ENCODE peak calls at places on chromosomes 11 and 22, in eight cellular contexts. N, R, Z, M, I, W, B and E are unnamed samples.

GRCh38 chr11:120178441-120179070 is 32.3 kb upstream of the OAF start:
- DNase-seq in N (no peak), R (no peak), Z (no peak), M (no peak), I (no peak), W (no peak), B (no peak), E (no peak)

GRCh38 chr22:49203091-49203862 is 624.4 kb downstream of the BRD1 start:
- DNase-seq in N (no peak), R (peak), Z (no peak), M (no peak), I (no peak), W (no peak), B (no peak), E (no peak)

GRCh38 chr11:69697489-69697843 is 6.4 kb downstream of the FGF19 start:
- DNase-seq in N (no peak), R (no peak), Z (no peak), M (no peak), I (no peak), W (no peak), B (no peak), E (no peak)

GRCh38 chr22:42229455-42230149 is 40.9 kb downstream of the TCF20 start:
- DNase-seq in N (no peak), R (no peak), Z (peak), M (no peak), I (no peak), W (no peak), B (no peak), E (no peak)

GRCh38 chr11:1351278-1351937 is 38.3 kb upstream of the BRSK2 start:
- DNase-seq in N (peak), R (no peak), Z (no peak), M (no peak), I (no peak), W (no peak), B (peak), E (no peak)

GRCh38 chr11:103830205-103830604 is 206.2 kb upstream of the DDI1 start:
- DNase-seq in N (no peak), R (no peak), Z (no peak), M (no peak), I (no peak), W (no peak), B (no peak), E (no peak)

GRCh38 chr22:38984224-38984623 is 2.1 kb downstream of the APOBEC3B start:
- DNase-seq in N (no peak), R (no peak), Z (no peak), M (no peak), I (no peak), W (no peak), B (no peak), E (no peak)

GRCh38 chr11:24754406-24754805 is 257.6 kb downstream of the LUZP2 start:
- DNase-seq in N (no peak), R (no peak), Z (no peak), M (no peak), I (no peak), W (no peak), B (no peak), E (no peak)

GRCh38 chr11:58444285-58444684 is 2.2 kb upstream of the OR5B12 start:
- DNase-seq in N (no peak), R (no peak), Z (no peak), M (no peak), I (no peak), W (no peak), B (no peak), E (no peak)

GRCh38 chr11:63843042-63843441 is 4.1 kb downstream of the MARK2 start:
- DNase-seq in N (no peak), R (peak), Z (no peak), M (no peak), I (no peak), W (no peak), B (no peak), E (no peak)
- H3K4me3 ChIP-seq in N (no peak), R (no peak), Z (no peak), M (no peak), I (no peak), W (no peak), B (no peak), E (no peak)

DNA sequence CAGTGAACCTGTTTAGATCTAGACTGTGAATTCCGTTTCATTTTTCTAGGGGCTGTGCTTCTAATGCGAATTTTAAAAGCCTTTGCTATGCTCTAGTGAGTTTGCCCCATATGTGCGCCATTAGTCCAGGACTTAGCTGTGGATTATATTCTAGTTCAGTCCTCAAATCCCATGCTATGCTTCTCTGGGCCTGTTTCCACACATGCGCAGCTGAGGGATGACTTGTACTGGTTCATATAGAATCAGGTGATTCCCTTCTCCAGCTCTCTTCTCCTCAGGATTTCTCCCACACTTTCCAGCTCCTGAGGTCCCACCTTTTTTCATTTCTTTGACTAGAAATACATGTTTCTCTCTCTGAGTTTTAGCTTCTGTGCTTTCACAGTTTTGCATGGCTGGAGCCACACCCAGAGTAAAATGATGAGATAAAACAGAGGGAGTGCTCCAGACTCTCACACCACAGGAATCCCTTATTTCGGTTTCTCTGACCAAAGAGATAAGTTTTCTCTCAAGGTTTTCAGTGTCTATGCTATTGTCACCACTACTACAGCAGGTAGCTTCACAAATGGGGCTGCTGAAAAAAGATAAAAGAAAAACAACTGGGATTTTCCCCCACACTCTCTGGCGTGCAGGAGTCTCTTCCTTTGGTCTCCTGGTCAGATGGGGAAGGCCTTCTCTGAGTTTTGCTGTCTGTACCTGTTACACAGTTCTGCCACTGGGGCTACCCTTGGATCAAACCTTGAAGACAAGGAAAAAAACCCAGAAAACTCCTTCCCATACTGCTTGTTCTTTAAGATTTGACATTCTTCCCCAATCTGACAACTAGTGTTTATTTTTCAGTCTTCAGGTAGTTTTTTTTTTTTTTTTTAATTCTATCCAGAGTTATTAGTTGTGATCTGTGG is 96.2 kb upstream of the TEAD1 start:
- DNase-seq in N (no peak), R (no peak), Z (no peak), M (no peak), I (no peak), W (no peak), B (no peak), E (no peak)
- TF ChIP-seq CTCF in N (no peak), R (no peak), Z (peak), M (no peak), I (peak), W (no peak), B (peak), E (no peak)

DNA sequence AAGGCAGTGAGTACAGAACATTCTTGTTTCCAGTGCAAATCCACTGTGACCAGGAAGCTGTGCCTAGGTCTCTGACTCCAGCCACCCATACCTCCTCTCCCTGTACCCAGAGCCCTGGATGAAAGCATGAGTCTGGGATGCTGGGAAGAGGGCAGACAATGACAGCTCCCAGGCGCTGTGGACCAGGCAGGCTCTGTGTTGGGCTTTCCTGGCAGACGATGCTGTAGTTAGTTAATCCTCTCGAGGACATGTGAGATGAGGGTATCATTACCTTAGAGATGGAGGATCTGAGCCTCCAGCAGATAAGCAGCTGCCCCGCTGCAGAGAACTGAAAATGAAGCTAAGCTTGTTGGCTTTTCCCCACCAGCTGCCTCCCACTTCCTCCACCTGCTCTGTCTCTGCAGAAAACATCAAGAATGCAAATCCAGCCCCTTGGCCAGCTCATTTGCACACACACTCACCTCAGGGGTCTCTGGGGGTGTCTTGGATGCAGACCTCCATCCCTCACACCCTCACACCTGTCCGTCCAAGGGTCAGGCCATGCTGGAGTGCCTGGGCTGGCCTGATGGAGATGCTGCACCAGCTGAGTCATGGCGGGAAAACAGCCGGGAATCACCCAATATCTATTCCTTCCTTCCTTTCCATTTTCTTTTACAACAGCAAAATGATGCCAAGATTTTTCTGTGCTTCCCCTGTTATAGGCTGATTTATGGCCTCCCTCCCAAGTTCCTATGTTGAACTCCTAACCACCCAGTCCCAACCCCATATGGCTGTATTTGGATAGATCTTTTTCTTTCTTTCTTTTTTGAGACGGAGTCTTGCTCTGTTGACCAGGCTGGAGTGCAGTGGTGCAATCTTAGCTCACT is 94.9 kb upstream of the SEPTIN5 start:
- DNase-seq in N (no peak), R (no peak), Z (no peak), M (no peak), I (no peak), W (no peak), B (no peak), E (peak)
- H3K4me3 ChIP-seq in N (no peak), R (no peak), Z (no peak), M (no peak), I (no peak), W (no peak), B (no peak), E (no peak)

DNA sequence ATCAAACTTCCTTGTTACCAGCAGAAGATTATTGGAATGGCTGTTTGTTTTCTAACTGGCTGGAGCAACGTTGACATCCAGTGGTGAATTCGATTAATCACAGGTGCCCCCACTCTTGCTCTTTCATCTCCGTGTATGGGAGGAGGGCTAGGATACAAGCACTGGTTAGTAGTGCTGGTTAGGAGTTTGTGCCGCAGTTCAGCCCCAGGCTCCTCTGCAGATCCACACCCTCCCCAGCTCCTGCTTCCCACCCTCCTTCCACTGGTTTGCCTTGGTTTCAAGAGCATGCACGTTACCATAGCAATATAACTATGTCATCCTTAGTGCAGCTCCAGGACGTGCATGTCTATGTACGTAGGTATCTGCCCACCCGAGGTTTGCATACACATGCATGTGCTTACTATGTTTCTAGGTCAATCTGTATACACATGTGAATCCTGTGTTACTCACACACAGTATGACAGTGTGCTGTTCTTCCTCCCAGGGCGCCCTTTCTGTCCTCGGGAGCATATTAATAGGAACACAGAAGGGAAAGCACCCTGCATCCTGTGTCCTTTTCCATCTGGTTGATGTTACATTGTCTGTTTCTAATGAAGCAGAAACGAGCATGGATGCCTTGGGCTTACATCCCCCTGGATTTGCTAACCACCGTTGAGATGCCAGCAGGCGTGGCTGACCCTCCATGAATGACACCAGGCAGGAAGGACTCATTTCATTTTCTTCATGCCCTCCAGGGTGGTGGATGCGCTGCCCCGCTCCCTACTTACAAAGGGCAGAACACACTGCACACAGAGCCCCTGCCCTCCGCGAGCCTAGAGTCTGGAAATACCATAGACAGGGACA is 539.2 kb downstream of the OPCML start:
- DNase-seq in N (no peak), R (no peak), Z (peak), M (no peak), I (peak), W (no peak), B (no peak), E (no peak)
- TF ChIP-seq CTCF in N (no peak), R (no peak), Z (peak), M (peak), I (peak), W (no peak), B (no peak), E (no peak)

GRCh38 chr11:39341461-39341860 is 2118.0 kb downstream of the LRRC4C start:
- DNase-seq in N (no peak), R (no peak), Z (no peak), M (no peak), I (no peak), W (no peak), B (no peak), E (no peak)

DNA sequence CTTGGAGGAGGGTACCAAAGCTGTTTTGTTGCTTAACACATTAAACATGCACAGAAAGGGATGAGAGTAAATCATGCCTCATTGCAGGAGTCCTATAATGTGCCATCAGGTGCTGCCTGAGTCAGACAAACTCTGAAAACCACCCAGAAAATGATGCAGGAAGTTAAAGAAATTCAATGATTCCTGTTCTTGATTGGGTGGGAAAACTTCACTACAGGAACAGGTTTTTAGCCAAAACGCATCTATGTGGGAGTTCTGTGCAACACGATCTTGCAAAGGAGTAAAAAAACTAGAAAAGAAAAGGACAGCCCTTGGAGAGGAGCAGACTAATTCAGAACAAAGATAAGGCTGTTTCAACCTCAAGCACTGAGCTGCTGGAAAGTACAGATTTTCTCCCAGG is 2113.4 kb downstream of the LRRC4C start:
- DNase-seq in N (no peak), R (no peak), Z (no peak), M (no peak), I (no peak), W (no peak), B (no peak), E (no peak)
- H3K4me3 ChIP-seq in N (no peak), R (no peak), Z (no peak), M (no peak), I (no peak), W (no peak), B (no peak), E (no peak)

GRCh38 chr22:23698673-23699235 is 7.9 kb downstream of the RGL4 start:
- DNase-seq in N (no peak), R (no peak), Z (no peak), M (no peak), I (no peak), W (no peak), B (no peak), E (no peak)
- TF ChIP-seq CTCF in N (no peak), R (no peak), Z (no peak), M (no peak), I (no peak), W (no peak), B (no peak), E (no peak)

DNA sequence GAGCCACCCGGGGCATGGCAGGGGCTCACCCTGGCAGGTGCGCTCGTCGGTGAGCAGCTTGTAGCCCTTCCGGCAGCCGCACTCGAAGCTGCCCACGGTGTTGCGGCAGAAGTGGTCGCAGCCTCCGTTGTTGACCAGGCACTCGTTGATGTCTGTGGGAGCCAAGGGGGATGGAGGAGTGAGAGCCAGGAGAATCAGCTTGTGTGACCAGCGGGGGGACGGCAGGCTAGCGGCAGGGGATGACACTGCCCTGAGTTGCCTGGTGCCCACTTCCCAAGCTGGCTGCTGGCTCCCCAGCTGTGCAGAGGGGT is 44.7 kb upstream of the TTLL12 start:
- DNase-seq in N (no peak), R (no peak), Z (no peak), M (no peak), I (no peak), W (no peak), B (no peak), E (no peak)
- H3K4me3 ChIP-seq in N (no peak), R (no peak), Z (no peak), M (no peak), I (no peak), W (no peak), B (no peak), E (no peak)

GRCh38 chr22:26796785-26797184 is 139.4 kb downstream of the MIAT start:
- DNase-seq in N (no peak), R (no peak), Z (no peak), M (no peak), I (no peak), W (no peak), B (no peak), E (no peak)
- TF ChIP-seq CTCF in N (no peak), R (no peak), Z (no peak), M (no peak), I (no peak), W (no peak), B (no peak), E (no peak)